ENCODE peak calls at places on chromosomes 6 and 20, in eight cellular contexts. K, L, R, O, E, M, H and Y are unnamed samples.

GRCh38 chr6:127690092-127690491 is 113.1 kb downstream of the C6orf58 start:
- DNase-seq in K (peak), O (no peak), M (no peak), R (no peak), L (peak), E (no peak), H (no peak), Y (no peak)

GRCh38 chr6:89278956-89279355 is 36.1 kb downstream of the GABRR2 start:
- DNase-seq in K (no peak), O (no peak), M (no peak), H (no peak), L (no peak), E (no peak), R (no peak), Y (no peak)

GRCh38 chr6:32432050-32432450 is 7.6 kb upstream of the HLA-DRA start:
- DNase-seq in M (no peak), E (no peak), O (no peak), L (peak), K (no peak), H (no peak), R (peak), Y (no peak)

GRCh38 chr6:75932067-75932466 is 140.4 kb downstream of the IMPG1 start:
- DNase-seq in R (peak), H (no peak), O (peak), L (peak), E (no peak), K (peak), M (peak), Y (peak)

GRCh38 chr6:39092124-39092523 is 22.9 kb downstream of the SAYSD1 start:
- DNase-seq in M (no peak), O (peak), K (no peak), H (no peak), R (no peak), E (peak), L (peak), Y (peak)

GRCh38 chr6:129785756-129786135 is 75.4 kb downstream of the TMEM244 start:
- DNase-seq in L (no peak), K (no peak), O (no peak), M (no peak), R (no peak), H (no peak), E (no peak), Y (no peak)

GRCh38 chr20:9889270-9889981 is 50.5 kb upstream of the PAK5 start:
- DNase-seq in L (no peak), H (no peak), O (no peak), R (peak), K (no peak), M (no peak), E (no peak), Y (no peak)

GRCh38 chr6:2770171-2770570 is 5.0 kb downstream of the WRNIP1 start:
- DNase-seq in R (no peak), L (peak), H (no peak), M (no peak), K (no peak), O (no peak), E (no peak), Y (no peak)

GRCh38 chr6:134314236-134314821 is 3.6 kb downstream of the SGK1 start:
- DNase-seq in R (no peak), O (peak), E (no peak), M (no peak), H (no peak), K (no peak), L (no peak), Y (no peak)

GRCh38 chr20:23156170-23156841 is 70.2 kb upstream of the CD93 start:
- DNase-seq in E (no peak), R (no peak), M (no peak), H (no peak), O (no peak), K (peak), L (no peak), Y (no peak)

GRCh38 chr6:44733868-44734267 is 346.4 kb downstream of the CDC5L start:
- DNase-seq in E (no peak), H (no peak), K (no peak), M (no peak), L (no peak), O (no peak), R (no peak), Y (no peak)

GRCh38 chr6:37565267-37566208 is 65.8 kb upstream of the CCDC167 start:
- DNase-seq in M (no peak), H (no peak), R (peak), K (no peak), L (peak), E (peak), O (peak), Y (peak)

GRCh38 chr6:161000632-161001031 is 9.1 kb downstream of the MAP3K4 start:
- DNase-seq in H (no peak), M (no peak), K (no peak), R (no peak), E (no peak), L (no peak), O (no peak), Y (no peak)

GRCh38 chr20:25571240-25571639 is 14.1 kb downstream of the NINL start:
- DNase-seq in M (no peak), O (no peak), H (no peak), L (no peak), K (no peak), R (no peak), E (no peak), Y (no peak)

GRCh38 chr6:157774153-157775135 is 48.6 kb upstream of the SNX9 start:
- DNase-seq in E (no peak), O (no peak), L (no peak), K (no peak), H (no peak), M (no peak), R (peak), Y (no peak)

GRCh38 chr6:88535296-88535695 is 369.1 kb upstream of the CNR1 start:
- DNase-seq in E (no peak), L (no peak), M (no peak), K (no peak), H (no peak), O (no peak), R (peak), Y (no peak)

GRCh38 chr6:46821348-46821992 is 28.3 kb downstream of the MEP1A start:
- DNase-seq in H (no peak), E (no peak), R (no peak), M (no peak), O (no peak), K (no peak), L (no peak), Y (no peak)

GRCh38 chr20:16544949-16545348 is 28.3 kb downstream of the KIF16B start:
- DNase-seq in E (no peak), R (no peak), K (no peak), H (no peak), M (peak), O (no peak), L (no peak), Y (no peak)

GRCh38 chr6:78398292-78398691 is 469.1 kb upstream of the IRAK1BP1 start:
- DNase-seq in K (no peak), E (no peak), L (no peak), R (no peak), M (no peak), H (no peak), O (no peak), Y (no peak)

GRCh38 chr20:45229264-45230056 is 8.3 kb downstream of the SEMG2 start:
- DNase-seq in R (peak), K (no peak), M (peak), L (peak), H (no peak), O (peak), E (peak), Y (peak)

GRCh38 chr6:110876170-110876773 is 1.7 kb downstream of the AMD1 start:
- DNase-seq in L (peak), R (peak), E (peak), M (peak), O (peak), H (no peak), K (peak), Y (peak)